ENCODE peak calls at places on chromosomes 16 and 17, in seven cellular contexts. One of them, this sample, is unnamed. For H3K4me1 and H3K27me3, the result is how much of the 10 kb centered on the place peaks cover.

GRCh38 chr17:39804839-39805238 is 59.3 kb downstream of the IKZF3 start:
- DNase-seq in sigmoid colon: no peak
- DNase-seq in vagina: no peak
- DNase-seq in stomach: no peak
- DNase-seq in HepG2: no peak
- DNase-seq in transverse colon: no peak
- DNase-seq in upper lobe of left lung: no peak
- DNase-seq in this sample: no peak

GRCh38 chr16:50547340-50547865 is 793 bp upstream of the NKD1 start:
- DNase-seq in vagina: no peak
- DNase-seq in stomach: peak
- DNase-seq in upper lobe of left lung: peak
- DNase-seq in sigmoid colon: peak
- DNase-seq in transverse colon: peak
- DNase-seq in HepG2: peak
- DNase-seq in this sample: peak

GRCh38 chr17:7857724-7858486 is at the start of gene CYB5D1:
- DNase-seq in vagina: peak
- DNase-seq in upper lobe of left lung: peak
- DNase-seq in transverse colon: peak
- DNase-seq in HepG2: peak
- DNase-seq in sigmoid colon: peak
- DNase-seq in stomach: peak
- DNase-seq in this sample: peak

GRCh38 chr16:35364263-35364662 is 1904.9 kb downstream of the TP53TG3F start:
- DNase-seq in stomach: no peak
- DNase-seq in vagina: peak
- DNase-seq in HepG2: no peak
- DNase-seq in sigmoid colon: no peak
- DNase-seq in transverse colon: no peak
- DNase-seq in upper lobe of left lung: no peak
- DNase-seq in this sample: no peak

GRCh38 chr17:69147460-69147859 is 5.8 kb upstream of the ABCA6 start:
- DNase-seq in stomach: no peak
- DNase-seq in sigmoid colon: no peak
- DNase-seq in upper lobe of left lung: no peak
- DNase-seq in HepG2: no peak
- DNase-seq in vagina: no peak
- DNase-seq in transverse colon: no peak
- DNase-seq in this sample: no peak

GRCh38 chr16:20285993-20286499 is 41.3 kb downstream of the GP2 start:
- DNase-seq in sigmoid colon: no peak
- DNase-seq in stomach: no peak
- DNase-seq in HepG2: no peak
- DNase-seq in transverse colon: no peak
- DNase-seq in vagina: no peak
- DNase-seq in upper lobe of left lung: no peak
- DNase-seq in this sample: no peak

GRCh38 chr16:27355610-27356009 is 41.8 kb downstream of the IL4R start:
- DNase-seq in vagina: no peak
- DNase-seq in upper lobe of left lung: peak
- DNase-seq in sigmoid colon: peak
- DNase-seq in transverse colon: peak
- DNase-seq in stomach: peak
- DNase-seq in HepG2: peak
- DNase-seq in this sample: no peak

GRCh38 chr17:5638596-5638995 is 54.3 kb upstream of the NLRP1 start:
- DNase-seq in transverse colon: no peak
- DNase-seq in vagina: no peak
- DNase-seq in upper lobe of left lung: no peak
- DNase-seq in stomach: no peak
- DNase-seq in sigmoid colon: no peak
- DNase-seq in HepG2: no peak
- DNase-seq in this sample: no peak

GRCh38 chr17:61155590-61156181 is 244.0 kb upstream of the TBX2 start:
- DNase-seq in HepG2: no peak
- DNase-seq in upper lobe of left lung: no peak
- DNase-seq in transverse colon: no peak
- DNase-seq in vagina: no peak
- DNase-seq in stomach: no peak
- DNase-seq in sigmoid colon: no peak
- DNase-seq in this sample: no peak

GRCh38 chr17:15260376-15261062 is 4.6 kb downstream of the PMP22 start:
- DNase-seq in HepG2: peak
- DNase-seq in upper lobe of left lung: peak
- DNase-seq in stomach: peak
- DNase-seq in vagina: no peak
- DNase-seq in transverse colon: peak
- DNase-seq in sigmoid colon: peak
- DNase-seq in this sample: peak

GRCh38 chr16:79418588-79418987 is 181.9 kb downstream of the MAF start:
- DNase-seq in HepG2: no peak
- DNase-seq in sigmoid colon: no peak
- DNase-seq in upper lobe of left lung: no peak
- DNase-seq in vagina: no peak
- DNase-seq in stomach: no peak
- DNase-seq in transverse colon: no peak
- DNase-seq in this sample: no peak

GRCh38 chr16:84893849-84894599 is 74.2 kb downstream of the CRISPLD2 start:
- DNase-seq in HepG2: peak
- DNase-seq in stomach: no peak
- DNase-seq in upper lobe of left lung: peak
- DNase-seq in vagina: no peak
- DNase-seq in transverse colon: no peak
- DNase-seq in sigmoid colon: no peak
- DNase-seq in this sample: no peak

GRCh38 chr16:88503374-88503770 is 50.3 kb downstream of the ZFPM1 start:
- DNase-seq in HepG2: no peak
- DNase-seq in sigmoid colon: no peak
- DNase-seq in vagina: no peak
- DNase-seq in stomach: peak
- DNase-seq in upper lobe of left lung: no peak
- DNase-seq in transverse colon: no peak
- DNase-seq in this sample: no peak

GRCh38 chr16:22189473-22190168 is 16.5 kb upstream of the EEF2K start:
- DNase-seq in stomach: peak
- DNase-seq in sigmoid colon: peak
- DNase-seq in vagina: peak
- DNase-seq in upper lobe of left lung: peak
- DNase-seq in transverse colon: peak
- DNase-seq in HepG2: no peak
- DNase-seq in this sample: peak

GRCh38 chr17:17054636-17055035 is 12.4 kb downstream of the MPRIP start:
- DNase-seq in vagina: no peak
- DNase-seq in HepG2: no peak
- DNase-seq in transverse colon: no peak
- DNase-seq in sigmoid colon: peak
- DNase-seq in upper lobe of left lung: peak
- DNase-seq in stomach: peak
- DNase-seq in this sample: no peak
- H3K4me1 ChIP-seq in vagina: half or more
- H3K4me1 ChIP-seq in HepG2: under half
- H3K4me1 ChIP-seq in transverse colon: half or more
- H3K4me1 ChIP-seq in sigmoid colon: half or more
- H3K4me1 ChIP-seq in upper lobe of left lung: half or more
- H3K4me1 ChIP-seq in stomach: half or more
- H3K4me1 ChIP-seq in this sample: under half

DNA sequence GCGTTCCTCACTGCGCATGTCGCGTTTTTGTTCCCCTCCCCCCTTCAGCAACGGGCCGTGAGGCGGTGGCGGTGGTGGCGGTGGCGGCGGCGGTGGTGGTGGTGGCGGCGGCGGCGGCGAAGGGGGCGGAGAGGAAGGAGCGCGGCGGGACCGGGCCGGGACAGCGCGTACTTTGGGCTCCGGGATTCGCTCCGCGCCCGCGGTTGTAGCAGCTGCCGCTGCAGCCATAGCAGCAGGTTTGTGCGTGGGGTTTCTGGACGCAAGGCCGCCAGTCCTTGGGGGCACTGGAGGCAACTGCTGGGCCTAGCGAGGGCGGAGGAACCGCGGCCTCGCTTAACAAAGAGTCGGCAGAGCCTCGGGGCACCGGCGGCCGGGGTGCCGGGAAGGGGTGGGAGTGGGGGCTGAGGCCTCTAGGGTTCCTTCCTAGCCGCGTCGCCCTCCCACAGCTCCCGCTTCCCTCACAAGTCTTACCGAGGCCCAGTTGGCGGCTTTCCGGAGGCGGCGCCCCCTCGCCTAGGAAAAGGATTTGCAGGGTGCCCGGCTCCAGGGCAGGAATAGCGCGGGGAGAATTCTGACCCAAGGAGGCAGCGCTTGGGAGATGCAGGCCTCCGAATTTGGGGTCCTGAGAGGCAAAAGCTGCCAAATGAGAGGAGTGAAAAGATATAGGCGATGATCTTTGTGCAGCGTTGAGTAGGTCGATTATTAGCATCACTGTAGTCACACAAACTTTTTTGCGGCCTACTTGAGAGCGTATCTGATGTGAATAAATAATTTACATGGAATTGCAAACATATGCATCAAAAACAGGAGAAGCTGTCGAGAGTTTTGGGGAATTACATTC is at the start of gene DDX42:
- DNase-seq in sigmoid colon: peak
- DNase-seq in transverse colon: peak
- DNase-seq in stomach: peak
- DNase-seq in HepG2: peak
- DNase-seq in vagina: no peak
- DNase-seq in upper lobe of left lung: peak
- DNase-seq in this sample: peak
- TF ChIP-seq POLR2AphosphoS5 in sigmoid colon: peak
- TF ChIP-seq POLR2AphosphoS5 in transverse colon: peak
- TF ChIP-seq POLR2AphosphoS5 in stomach: peak
- TF ChIP-seq POLR2AphosphoS5 in HepG2: no peak
- TF ChIP-seq POLR2AphosphoS5 in vagina: no peak
- TF ChIP-seq POLR2AphosphoS5 in upper lobe of left lung: peak
- TF ChIP-seq POLR2AphosphoS5 in this sample: no peak

GRCh38 chr17:34154916-34155730 is 100.0 kb upstream of the CCL2 start:
- DNase-seq in transverse colon: no peak
- DNase-seq in upper lobe of left lung: no peak
- DNase-seq in vagina: no peak
- DNase-seq in stomach: no peak
- DNase-seq in sigmoid colon: no peak
- DNase-seq in HepG2: no peak
- DNase-seq in this sample: no peak

GRCh38 chr17:34156401-34156740 is 98.7 kb upstream of the CCL2 start:
- DNase-seq in HepG2: no peak
- DNase-seq in stomach: no peak
- DNase-seq in upper lobe of left lung: no peak
- DNase-seq in transverse colon: no peak
- DNase-seq in vagina: no peak
- DNase-seq in sigmoid colon: no peak
- DNase-seq in this sample: no peak

GRCh38 chr17:34151081-34151480 is 104.0 kb upstream of the CCL2 start:
- DNase-seq in upper lobe of left lung: no peak
- DNase-seq in vagina: no peak
- DNase-seq in HepG2: no peak
- DNase-seq in stomach: no peak
- DNase-seq in transverse colon: no peak
- DNase-seq in sigmoid colon: no peak
- DNase-seq in this sample: no peak

GRCh38 chr17:34155947-34156346 is 99.1 kb upstream of the CCL2 start:
- DNase-seq in stomach: no peak
- DNase-seq in vagina: no peak
- DNase-seq in upper lobe of left lung: no peak
- DNase-seq in transverse colon: no peak
- DNase-seq in HepG2: no peak
- DNase-seq in sigmoid colon: no peak
- DNase-seq in this sample: no peak

GRCh38 chr17:34153988-34154387 is 101.1 kb upstream of the CCL2 start:
- DNase-seq in vagina: no peak
- DNase-seq in transverse colon: no peak
- DNase-seq in stomach: no peak
- DNase-seq in HepG2: no peak
- DNase-seq in sigmoid colon: no peak
- DNase-seq in upper lobe of left lung: no peak
- DNase-seq in this sample: no peak
- H3K27me3 ChIP-seq in vagina: under half
- H3K27me3 ChIP-seq in transverse colon: half or more
- H3K27me3 ChIP-seq in stomach: under half
- H3K27me3 ChIP-seq in HepG2: under half
- H3K27me3 ChIP-seq in sigmoid colon: under half
- H3K27me3 ChIP-seq in upper lobe of left lung: under half
- H3K27me3 ChIP-seq in this sample: under half

GRCh38 chr16:2485811-2486507 is 11.0 kb downstream of the TBC1D24 start:
- DNase-seq in HepG2: no peak
- DNase-seq in stomach: no peak
- DNase-seq in sigmoid colon: no peak
- DNase-seq in transverse colon: no peak
- DNase-seq in vagina: no peak
- DNase-seq in upper lobe of left lung: no peak
- DNase-seq in this sample: no peak
- H3K4me1 ChIP-seq in HepG2: half or more
- H3K4me1 ChIP-seq in stomach: under half
- H3K4me1 ChIP-seq in sigmoid colon: under half
- H3K4me1 ChIP-seq in transverse colon: under half
- H3K4me1 ChIP-seq in vagina: under half
- H3K4me1 ChIP-seq in upper lobe of left lung: half or more
- H3K4me1 ChIP-seq in this sample: under half

GRCh38 chr17:42436401-42436800 is 13.3 kb upstream of the CAVIN1 start:
- DNase-seq in upper lobe of left lung: no peak
- DNase-seq in vagina: no peak
- DNase-seq in transverse colon: peak
- DNase-seq in stomach: no peak
- DNase-seq in HepG2: peak
- DNase-seq in sigmoid colon: peak
- DNase-seq in this sample: no peak
- TF ChIP-seq POLR2AphosphoS5 in upper lobe of left lung: peak
- TF ChIP-seq POLR2AphosphoS5 in vagina: no peak
- TF ChIP-seq POLR2AphosphoS5 in transverse colon: peak
- TF ChIP-seq POLR2AphosphoS5 in stomach: peak
- TF ChIP-seq POLR2AphosphoS5 in HepG2: no peak
- TF ChIP-seq POLR2AphosphoS5 in sigmoid colon: peak
- TF ChIP-seq POLR2AphosphoS5 in this sample: peak

This sample was measured in breast epithelium.